ENCODE peak calls at places on chromosomes 12 and 14, in six cellular contexts. W is cardiac muscle cell, Y is tibial artery, N is transverse colon, J is testis, A is body of pancreas. I is an unnamed sample. For H3K4me1, the result is how much of the 10 kb centered on the place peaks cover.

GRCh38 chr12:8018666-8019581 is 13.6 kb upstream of the FOXJ2 start:
- DNase-seq in W (peak), Y (no peak), N (no peak), J (peak), A (no peak), I (no peak)

GRCh38 chr12:124392991-124393790 is 98.3 kb downstream of the RFLNA start:
- DNase-seq in W (peak), Y (peak), N (peak), J (peak), A (peak), I (peak)

GRCh38 chr12:92539966-92540791 is 162.6 kb upstream of the PLEKHG7 start:
- DNase-seq in W (no peak), Y (no peak), N (no peak), J (peak), A (peak), I (no peak)

GRCh38 chr12:65594373-65594772 is 229.9 kb upstream of the HMGA2 start:
- DNase-seq in W (no peak), Y (no peak), N (no peak), J (no peak), A (no peak), I (no peak)

GRCh38 chr12:93176166-93176565 is 201.6 kb upstream of the NUDT4 start:
- DNase-seq in W (peak), Y (no peak), N (no peak), J (no peak), A (no peak), I (peak)

GRCh38 chr14:20802341-20803084 is at the start of gene RNASE1:
- DNase-seq in W (peak), Y (peak), N (peak), J (peak), A (peak), I (peak)

GRCh38 chr12:49703647-49704137 is 3.5 kb downstream of the FMNL3 start:
- DNase-seq in W (peak), Y (no peak), N (peak), J (no peak), A (no peak), I (no peak)

GRCh38 chr12:50747817-50748216 is 16.1 kb upstream of the ATF1 start:
- DNase-seq in W (no peak), Y (no peak), N (no peak), J (no peak), A (no peak), I (no peak)

GRCh38 chr12:23669691-23670090 is 279.8 kb downstream of the SOX5 start:
- DNase-seq in W (no peak), Y (no peak), N (no peak), J (no peak), A (no peak), I (no peak)

GRCh38 chr12:84077692-84078091 is 834.9 kb downstream of the SLC6A15 start:
- DNase-seq in W (peak), Y (no peak), N (no peak), J (no peak), A (no peak), I (no peak)

GRCh38 chr14:53814371-53814770 is 142.3 kb downstream of the BMP4 start:
- DNase-seq in W (no peak), Y (no peak), N (no peak), J (no peak), A (no peak), I (no peak)

GRCh38 chr12:95784286-95784685 is 6.3 kb downstream of the NTN4 start:
- DNase-seq in W (no peak), Y (no peak), N (no peak), J (no peak), A (peak), I (no peak)

GRCh38 chr12:124718052-124718451 is 145.6 kb downstream of the SCARB1 start:
- DNase-seq in W (no peak), Y (no peak), N (no peak), J (no peak), A (no peak), I (no peak)

GRCh38 chr12:18320036-18320617 is 58.8 kb downstream of the PIK3C2G start:
- DNase-seq in W (peak), Y (no peak), N (no peak), J (no peak), A (no peak), I (peak)

GRCh38 chr12:48924617-48925217 is 575 bp downstream of the FKBP11 start:
- DNase-seq in W (peak), Y (peak), N (peak), J (peak), A (peak), I (peak)

GRCh38 chr12:123471374-123472068 is 13.6 kb downstream of the SNRNP35 start:
- DNase-seq in W (peak), Y (no peak), N (no peak), J (peak), A (no peak), I (peak)

GRCh38 chr12:15494329-15495046 is 172.2 kb downstream of the PTPRO start:
- DNase-seq in W (no peak), Y (no peak), N (no peak), J (no peak), A (no peak), I (no peak)

GRCh38 chr12:74747305-74747704 is 209.7 kb downstream of the ATXN7L3B start:
- DNase-seq in W (no peak), Y (no peak), N (no peak), J (no peak), A (no peak), I (no peak)

GRCh38 chr14:36057452-36058142 is 118.9 kb downstream of the PTCSC3 start:
- DNase-seq in W (peak), Y (no peak), N (no peak), J (no peak), A (no peak), I (no peak)

GRCh38 chr12:128918481-128918880 is 65.2 kb downstream of the GLT1D1 start:
- DNase-seq in W (no peak), Y (no peak), N (no peak), J (no peak), A (no peak), I (no peak)

DNA sequence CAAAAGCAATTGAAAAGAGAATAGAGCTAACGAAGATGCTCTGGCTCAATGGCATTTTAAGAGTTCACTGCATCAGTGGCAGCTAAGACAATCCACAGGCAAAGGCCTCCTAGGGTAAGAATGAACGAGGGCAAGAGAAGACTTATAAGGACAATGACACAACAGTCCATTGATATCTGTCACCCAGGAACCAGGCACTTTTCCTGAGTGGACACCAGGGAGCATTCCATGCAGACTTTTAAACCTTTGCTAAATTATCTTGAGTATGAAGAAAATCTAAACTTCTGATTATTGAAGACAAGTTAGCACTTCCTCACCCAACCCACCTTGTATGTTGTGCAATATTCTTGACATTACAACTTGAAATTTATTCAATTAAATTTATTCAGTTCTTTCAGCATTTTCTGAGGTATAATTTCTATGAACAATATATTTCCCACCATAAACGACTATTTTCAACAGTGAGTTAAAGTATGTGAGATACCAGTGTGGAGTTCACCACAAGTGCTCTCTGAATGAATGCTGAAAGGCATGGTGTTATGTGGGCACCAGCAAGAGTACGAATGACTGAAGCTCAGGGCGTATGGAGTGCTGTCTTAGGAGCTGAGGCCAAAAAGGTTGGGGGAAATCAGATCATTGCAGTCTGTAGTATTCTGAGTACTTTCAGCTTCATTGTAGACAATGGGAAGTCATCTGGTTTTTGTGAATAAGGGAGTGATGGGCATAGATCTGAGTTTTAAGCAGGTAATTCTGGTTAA is 124.3 kb upstream of the LMNTD1 start:
- DNase-seq in W (peak), Y (no peak), N (no peak), J (peak), A (no peak), I (peak)
- H3K4me1 ChIP-seq in W (under half), Y (under half), N (under half), J (under half), A (under half), I (under half)

GRCh38 chr14:99475179-99475578 is 5.5 kb downstream of the SETD3 start:
- DNase-seq in W (peak), Y (no peak), N (no peak), J (peak), A (peak), I (no peak)
- H3K4me1 ChIP-seq in W (under half), Y (under half), N (under half), J (under half), A (under half), I (under half)

DNA sequence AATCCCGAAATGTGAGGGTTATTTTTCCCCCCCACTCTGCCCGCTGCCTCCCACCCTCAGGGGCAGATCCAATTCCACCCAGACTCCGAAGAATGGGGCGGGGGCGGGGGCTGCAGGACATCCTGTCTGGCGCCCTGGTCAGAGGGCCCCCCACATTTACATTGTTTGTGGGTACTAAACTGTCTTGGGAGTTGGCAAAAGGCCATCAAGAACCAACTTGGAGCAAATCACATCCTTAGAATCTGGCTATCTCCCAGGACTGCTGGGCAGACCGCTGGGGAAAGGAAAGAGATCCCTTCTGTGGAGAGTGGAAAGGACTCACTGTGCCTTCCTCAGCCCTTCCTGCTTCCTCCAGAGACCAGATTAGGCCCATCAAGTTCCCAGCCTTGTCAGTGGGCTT is 2.4 kb downstream of the EMP1 start:
- DNase-seq in W (peak), Y (no peak), N (no peak), J (no peak), A (no peak), I (no peak)
- H3K4me1 ChIP-seq in W (under half), Y (under half), N (under half), J (under half), A (under half), I (under half)

GRCh38 chr12:116838395-116838794 is 42.8 kb downstream of the HRK start:
- DNase-seq in W (no peak), Y (no peak), N (no peak), J (no peak), A (no peak), I (no peak)
- H3K4me1 ChIP-seq in W (under half), Y (under half), N (under half), J (under half), A (under half), I (under half)

GRCh38 chr14:103543721-103544626 is 15.0 kb downstream of the TRMT61A start:
- DNase-seq in W (peak), Y (peak), N (peak), J (peak), A (no peak), I (no peak)

GRCh38 chr14:103541494-103541943 is 12.5 kb downstream of the TRMT61A start:
- DNase-seq in W (no peak), Y (no peak), N (no peak), J (no peak), A (no peak), I (no peak)

GRCh38 chr14:103541944-103542544 is 13.0 kb downstream of the TRMT61A start:
- DNase-seq in W (no peak), Y (no peak), N (no peak), J (no peak), A (no peak), I (no peak)

GRCh38 chr14:103543140-103543539 is 14.1 kb downstream of the TRMT61A start:
- DNase-seq in W (no peak), Y (no peak), N (no peak), J (no peak), A (no peak), I (no peak)

DNA sequence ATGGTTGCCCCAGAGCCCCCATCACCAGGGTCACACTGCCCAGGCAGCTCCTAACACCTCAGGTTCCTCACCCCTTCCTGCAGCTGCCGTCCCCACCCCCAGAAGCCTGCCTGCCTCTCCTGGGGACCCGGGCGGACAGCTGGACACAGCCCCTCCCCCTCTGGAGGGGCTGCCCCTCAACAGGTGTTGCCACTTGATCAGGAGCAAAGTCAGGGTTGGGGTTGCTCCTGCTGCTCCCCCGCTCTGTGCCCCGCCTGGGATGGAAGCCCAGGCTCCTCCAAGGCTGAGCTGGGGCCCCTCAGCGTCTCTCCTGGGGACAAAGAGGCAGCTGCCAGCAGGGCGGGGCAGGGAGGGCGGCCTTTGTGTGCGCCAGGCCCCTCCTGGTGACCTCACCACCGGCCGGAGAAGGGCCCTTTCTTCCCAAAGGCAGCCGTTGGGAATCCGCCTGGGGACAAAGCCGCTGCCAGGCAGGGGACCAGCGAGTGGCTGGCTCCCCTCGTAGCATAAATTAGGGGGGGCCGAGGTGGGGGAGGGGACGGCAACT is 13.6 kb downstream of the TRMT61A start:
- DNase-seq in W (no peak), Y (no peak), N (peak), J (peak), A (peak), I (no peak)
- H3K4me1 ChIP-seq in W (under half), Y (half or more), N (half or more), J (half or more), A (under half), I (under half)

DNA sequence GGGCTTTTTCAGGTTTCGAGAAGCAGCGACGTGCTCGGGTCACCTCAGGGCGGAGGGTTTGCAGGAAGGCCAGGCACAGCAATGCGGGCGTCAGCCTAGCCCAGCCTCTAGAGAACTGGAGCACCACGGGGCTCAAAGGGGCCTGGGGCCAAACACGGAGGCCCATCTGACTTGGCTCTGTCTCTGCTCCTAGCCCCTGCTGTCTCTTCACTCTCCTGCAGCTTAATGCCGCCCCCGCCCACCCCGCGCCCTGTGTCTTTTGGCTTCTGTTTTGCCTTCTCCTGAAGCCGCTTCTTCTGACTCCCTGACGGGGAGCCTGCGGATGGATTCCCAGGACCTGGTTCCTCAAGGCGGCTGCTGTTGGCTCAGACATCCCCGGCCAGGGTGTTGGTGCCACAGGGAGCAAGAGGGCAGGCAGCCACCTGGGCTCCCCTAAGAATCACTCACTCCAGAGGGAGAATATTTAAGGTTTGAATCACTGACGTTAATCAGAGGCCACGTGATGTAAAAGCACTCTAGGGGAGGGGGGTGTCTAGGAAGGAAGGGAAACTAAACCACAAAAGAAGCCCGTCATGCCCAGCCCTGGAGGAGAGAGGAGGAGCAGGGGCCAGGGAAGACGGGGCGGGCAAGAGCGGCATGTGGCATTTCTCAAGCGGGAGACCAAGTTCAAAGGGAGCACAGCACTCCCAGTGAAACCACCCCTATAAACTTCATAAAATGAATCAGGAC is 36.9 kb upstream of the PRMT8 start:
- DNase-seq in W (peak), Y (no peak), N (no peak), J (no peak), A (no peak), I (no peak)
- H3K4me1 ChIP-seq in W (under half), Y (under half), N (under half), J (under half), A (under half), I (under half)

DNA sequence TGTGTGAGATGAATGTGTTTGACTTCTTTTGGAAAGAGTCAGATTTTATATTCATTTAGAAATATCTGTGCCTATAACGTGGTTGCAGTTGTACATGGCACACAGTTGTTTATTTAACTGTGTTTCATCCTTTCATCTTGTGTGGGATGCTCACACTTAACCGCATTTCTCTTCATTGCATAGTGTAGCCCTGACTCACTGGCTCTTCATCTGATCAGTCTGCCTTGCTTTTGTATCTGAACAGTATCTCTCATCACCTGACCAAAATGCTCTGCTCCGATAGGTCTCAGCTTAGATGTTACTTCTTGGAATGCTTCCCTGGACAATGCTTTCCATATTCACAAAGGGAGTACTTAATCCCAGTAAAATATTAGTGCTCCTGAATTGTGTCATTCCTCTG is 83.4 kb downstream of the PDE3A start:
- DNase-seq in W (peak), Y (no peak), N (no peak), J (no peak), A (no peak), I (no peak)
- H3K4me1 ChIP-seq in W (under half), Y (under half), N (under half), J (under half), A (under half), I (under half)

GRCh38 chr12:94641283-94641682 is 9.1 kb downstream of the TMCC3 start:
- DNase-seq in W (no peak), Y (no peak), N (no peak), J (no peak), A (no peak), I (no peak)
- H3K4me1 ChIP-seq in W (under half), Y (under half), N (under half), J (under half), A (under half), I (under half)